ENCODE peak calls at places on chromosomes 6 and 20, in four cellular contexts. C is gastrocnemius medialis, Q is GM12878, X is uterus. H is an unnamed sample.

GRCh38 chr20:50467618-50468373 is 42.4 kb upstream of the PTPN1 start:
- DNase-seq in C (peak), X (peak), Q (no peak), H (peak)

GRCh38 chr6:139392834-139393233 is 18.4 kb upstream of the CITED2 start:
- DNase-seq in X (no peak), Q (peak), C (no peak), H (no peak)

GRCh38 chr6:126976263-126976797 is 142.1 kb upstream of the RSPO3 start:
- DNase-seq in C (no peak), X (no peak), Q (no peak), H (no peak)

GRCh38 chr6:111361648-111362047 is 121.4 kb downstream of the REV3L start:
- DNase-seq in C (no peak), Q (no peak), X (no peak), H (no peak)

GRCh38 chr6:46926481-46926880 is 4.7 kb upstream of the ADGRF5 start:
- DNase-seq in X (no peak), C (no peak), Q (no peak), H (no peak)

GRCh38 chr6:139536751-139537617 is 162.5 kb upstream of the CITED2 start:
- DNase-seq in X (no peak), C (no peak), Q (no peak), H (no peak)

GRCh38 chr20:33280775-33281174 is 2.2 kb upstream of the BPIFB1 start:
- DNase-seq in X (no peak), Q (no peak), C (no peak), H (no peak)

GRCh38 chr6:124987291-124987690 is 25.1 kb downstream of the RNF217 start:
- DNase-seq in Q (no peak), X (no peak), C (no peak), H (no peak)

GRCh38 chr20:39853050-39853449 is 836.0 kb downstream of the MAFB start:
- DNase-seq in X (no peak), Q (no peak), C (no peak), H (no peak)

GRCh38 chr6:22320750-22321149 is 23.9 kb upstream of the PRL start:
- DNase-seq in Q (no peak), C (no peak), X (no peak), H (peak)

GRCh38 chr6:79755967-79756366 is 124.8 kb downstream of the SH3BGRL2 start:
- DNase-seq in X (no peak), C (no peak), Q (no peak), H (no peak)

GRCh38 chr20:37383229-37383989 is 37.5 kb downstream of the SRC start:
- DNase-seq in Q (no peak), C (no peak), X (peak), H (peak)

GRCh38 chr6:99711302-99711701 is 104.7 kb downstream of the PRDM13 start:
- DNase-seq in Q (no peak), X (no peak), C (no peak), H (no peak)

GRCh38 chr20:20664795-20665194 is 47.6 kb downstream of the RALGAPA2 start:
- DNase-seq in Q (no peak), C (no peak), X (no peak), H (no peak)

GRCh38 chr6:92361990-92362770 is 1057.2 kb downstream of the EPHA7 start:
- DNase-seq in Q (no peak), C (no peak), X (no peak), H (no peak)

GRCh38 chr20:32650545-32650944 is 23.2 kb downstream of the C20orf203 start:
- DNase-seq in Q (no peak), X (no peak), C (no peak), H (no peak)

GRCh38 chr6:54111341-54111740 is at the start of gene MLIP:
- DNase-seq in C (no peak), X (no peak), Q (no peak), H (no peak)

GRCh38 chr6:54115966-54116365 is 4.7 kb downstream of the MLIP start:
- DNase-seq in X (no peak), C (no peak), Q (no peak), H (no peak)

GRCh38 chr6:54109611-54110010 is 1.6 kb upstream of the MLIP start:
- DNase-seq in C (no peak), Q (no peak), X (no peak), H (no peak)

GRCh38 chr6:54114991-54115390 is 3.7 kb downstream of the MLIP start:
- DNase-seq in C (no peak), X (no peak), Q (no peak), H (no peak)

GRCh38 chr6:54112171-54112650 is 968 bp downstream of the MLIP start:
- DNase-seq in X (no peak), C (no peak), Q (no peak), H (no peak)
- TF ChIP-seq POLR2A in X (no peak), C (no peak), Q (no peak), H (no peak)

DNA sequence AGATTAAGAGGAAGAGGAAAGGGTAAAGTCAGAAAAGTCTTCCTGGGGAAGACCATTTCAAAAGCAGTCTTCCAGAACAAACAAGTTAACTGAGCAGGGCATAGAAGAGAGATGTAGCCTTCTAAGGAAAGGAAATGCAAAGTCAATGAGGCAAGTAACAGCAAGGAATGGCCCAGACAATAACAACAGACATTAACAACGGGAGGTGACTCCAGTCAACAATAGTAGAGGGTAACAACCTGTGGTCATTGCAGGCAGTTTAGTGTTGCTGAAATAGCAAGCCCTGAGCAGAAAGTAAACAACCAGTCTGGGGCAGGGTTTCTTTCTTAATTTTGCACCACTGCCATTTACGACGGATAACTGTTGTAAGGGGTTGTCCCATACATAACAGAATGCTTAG is 2.1 kb downstream of the MDN1 start:
- DNase-seq in Q (no peak), C (no peak), X (no peak), H (no peak)
- TF ChIP-seq POLR2A in Q (no peak), C (no peak), X (no peak), H (no peak)

GRCh38 chr6:44262467-44263356 is 2.6 kb downstream of the NFKBIE start:
- DNase-seq in C (no peak), X (no peak), Q (no peak), H (no peak)
- TF ChIP-seq POLR2A in C (no peak), X (no peak), Q (no peak), H (peak)

GRCh38 chr6:116251568-116252384 is 2.1 kb downstream of the TSPYL4 start:
- DNase-seq in Q (no peak), C (no peak), X (no peak), H (no peak)

GRCh38 chr6:116255246-116255800 is 1.4 kb upstream of the TSPYL4 start:
- DNase-seq in X (no peak), C (no peak), Q (no peak), H (no peak)

GRCh38 chr6:116254297-116254724 is 436 bp upstream of the TSPYL4 start:
- DNase-seq in Q (no peak), X (no peak), C (no peak), H (no peak)

GRCh38 chr6:116253188-116253504 is 729 bp downstream of the TSPYL4 start:
- DNase-seq in C (no peak), Q (no peak), X (no peak), H (no peak)

DNA sequence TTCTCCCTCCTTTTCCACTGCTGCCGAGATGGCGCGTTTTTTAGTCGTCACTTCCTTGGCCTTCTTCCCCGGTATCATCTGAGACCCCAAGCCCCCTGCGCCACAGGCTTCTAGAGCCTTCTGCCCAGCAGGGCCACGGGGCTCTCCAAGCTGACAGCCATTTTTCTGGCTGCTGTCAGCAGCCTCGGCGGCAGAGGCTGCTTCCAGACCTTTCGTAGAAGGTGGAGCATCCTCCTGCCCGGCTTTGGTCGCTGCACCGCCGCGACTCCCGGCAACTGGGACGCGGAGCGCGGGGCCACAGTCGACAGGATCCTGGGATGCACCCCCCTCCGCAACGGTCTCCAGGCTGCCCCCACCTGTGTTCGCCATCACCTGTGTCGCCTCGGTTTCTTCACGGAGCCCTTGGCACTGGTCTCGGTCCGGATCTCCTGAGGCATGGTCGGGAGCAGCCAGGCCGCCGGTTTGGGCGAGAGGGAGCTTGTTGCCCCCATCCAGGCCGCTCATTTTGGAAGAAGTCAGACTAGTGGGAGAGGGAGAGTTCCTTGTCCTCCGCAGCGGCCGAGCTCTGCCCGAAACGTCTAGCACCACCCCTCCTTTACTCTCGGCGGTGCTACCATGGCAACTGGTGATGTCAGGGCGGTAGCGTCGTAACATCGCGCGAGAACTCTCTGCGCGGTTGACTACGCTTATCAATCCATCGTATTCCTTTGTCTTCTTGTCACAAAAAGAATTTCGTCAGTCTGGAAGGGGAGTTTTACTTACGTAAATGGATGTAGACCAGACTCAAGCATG is at the start of gene TSPYL4:
- DNase-seq in C (peak), Q (peak), X (peak), H (peak)
- TF ChIP-seq POLR2A in C (peak), Q (peak), X (peak), H (peak)

DNA sequence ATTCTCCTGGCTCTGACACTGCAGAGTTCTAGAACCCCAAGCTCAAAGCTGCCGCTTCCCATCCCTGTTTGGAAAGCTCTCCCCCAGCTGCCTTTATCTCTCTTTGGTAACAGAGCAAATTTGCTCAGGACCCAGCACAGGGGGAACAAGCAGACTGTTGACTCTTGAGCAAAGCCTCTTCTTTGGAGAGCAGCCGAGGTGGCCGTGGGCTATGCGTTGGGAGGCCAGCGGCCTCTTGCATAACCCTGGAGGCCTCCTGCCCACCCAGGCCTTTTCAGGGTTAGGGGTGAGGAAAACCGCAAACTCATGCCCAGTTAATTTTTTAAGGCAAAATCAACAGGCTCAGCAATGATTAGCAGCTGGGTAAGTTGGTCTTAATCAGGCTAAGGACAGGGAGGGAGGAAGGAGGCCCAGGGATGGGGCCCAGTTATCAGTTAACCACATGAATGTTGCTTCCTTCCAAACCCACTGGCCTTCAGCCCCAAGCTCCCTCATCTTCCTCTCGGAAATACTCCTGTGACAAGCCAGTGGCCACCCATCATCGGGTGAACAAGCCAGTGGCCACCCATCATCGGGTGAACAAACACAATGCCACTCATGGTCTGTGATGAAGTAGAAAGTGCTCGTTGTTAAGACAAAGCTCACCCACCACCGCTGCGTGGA is 39.2 kb downstream of the HNF4A start:
- DNase-seq in C (no peak), Q (no peak), X (no peak), H (no peak)
- TF ChIP-seq POLR2A in C (no peak), Q (no peak), X (no peak), H (no peak)

DNA sequence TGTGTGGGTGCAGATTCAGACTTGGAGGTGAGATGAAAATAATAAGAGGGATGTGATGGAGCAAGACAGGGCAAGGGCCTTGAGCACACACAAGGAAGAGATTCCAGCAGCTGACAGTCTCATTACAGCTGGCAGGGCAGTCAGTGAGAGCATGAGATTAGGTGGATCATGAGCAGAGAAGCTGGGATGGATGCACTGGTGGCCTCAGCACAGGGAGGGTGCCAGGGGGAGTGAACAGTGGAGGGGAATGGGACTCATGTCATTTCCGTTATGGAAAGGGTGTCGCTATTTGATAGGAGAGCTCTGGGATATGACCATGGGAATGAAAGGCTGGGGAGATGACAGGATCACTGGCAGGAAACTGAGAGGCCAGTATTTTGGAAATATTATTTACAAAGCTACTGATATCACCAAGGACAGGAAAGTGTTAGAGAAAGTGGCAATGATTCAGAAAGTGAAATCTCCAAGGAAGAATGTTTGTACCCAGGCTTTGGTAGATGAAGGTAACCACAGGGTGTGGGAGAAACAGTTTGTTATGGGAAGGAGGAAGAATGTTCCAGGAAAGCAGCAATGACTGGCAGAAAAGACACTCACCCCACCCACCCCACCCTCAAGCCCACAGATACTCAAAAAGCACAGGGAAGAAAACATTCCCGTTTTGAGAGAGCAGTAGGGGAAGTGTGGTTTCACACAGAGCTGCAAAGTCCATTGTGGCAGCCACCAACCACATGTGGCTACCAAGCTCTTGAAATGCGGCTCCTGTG is 214.7 kb upstream of the PROKR2 start:
- DNase-seq in C (no peak), Q (no peak), X (no peak), H (no peak)
- TF ChIP-seq POLR2A in C (no peak), Q (no peak), X (no peak), H (no peak)

GRCh38 chr6:50819906-50820589 is 1.4 kb downstream of the TFAP2B start:
- DNase-seq in C (no peak), Q (no peak), X (no peak), H (no peak)
- TF ChIP-seq POLR2A in C (no peak), Q (no peak), X (no peak), H (no peak)

GRCh38 chr20:35954200-35954906 is at the start of gene SCAND1:
- DNase-seq in X (peak), Q (peak), C (peak), H (peak)
- TF ChIP-seq POLR2A in X (peak), Q (peak), C (peak), H (peak)

GRCh38 chr6:56841372-56841749 is 113.5 kb upstream of the BEND6 start:
- DNase-seq in Q (no peak), C (no peak), X (no peak), H (no peak)

GRCh38 chr6:56842602-56843475 is 112.1 kb upstream of the BEND6 start:
- DNase-seq in Q (no peak), X (peak), C (peak), H (no peak)

GRCh38 chr6:56845027-56845426 is 109.9 kb upstream of the BEND6 start:
- DNase-seq in X (no peak), C (no peak), Q (no peak), H (no peak)

GRCh38 chr6:56841751-56842150 is 113.2 kb upstream of the BEND6 start:
- DNase-seq in C (no peak), X (no peak), Q (no peak), H (no peak)

DNA sequence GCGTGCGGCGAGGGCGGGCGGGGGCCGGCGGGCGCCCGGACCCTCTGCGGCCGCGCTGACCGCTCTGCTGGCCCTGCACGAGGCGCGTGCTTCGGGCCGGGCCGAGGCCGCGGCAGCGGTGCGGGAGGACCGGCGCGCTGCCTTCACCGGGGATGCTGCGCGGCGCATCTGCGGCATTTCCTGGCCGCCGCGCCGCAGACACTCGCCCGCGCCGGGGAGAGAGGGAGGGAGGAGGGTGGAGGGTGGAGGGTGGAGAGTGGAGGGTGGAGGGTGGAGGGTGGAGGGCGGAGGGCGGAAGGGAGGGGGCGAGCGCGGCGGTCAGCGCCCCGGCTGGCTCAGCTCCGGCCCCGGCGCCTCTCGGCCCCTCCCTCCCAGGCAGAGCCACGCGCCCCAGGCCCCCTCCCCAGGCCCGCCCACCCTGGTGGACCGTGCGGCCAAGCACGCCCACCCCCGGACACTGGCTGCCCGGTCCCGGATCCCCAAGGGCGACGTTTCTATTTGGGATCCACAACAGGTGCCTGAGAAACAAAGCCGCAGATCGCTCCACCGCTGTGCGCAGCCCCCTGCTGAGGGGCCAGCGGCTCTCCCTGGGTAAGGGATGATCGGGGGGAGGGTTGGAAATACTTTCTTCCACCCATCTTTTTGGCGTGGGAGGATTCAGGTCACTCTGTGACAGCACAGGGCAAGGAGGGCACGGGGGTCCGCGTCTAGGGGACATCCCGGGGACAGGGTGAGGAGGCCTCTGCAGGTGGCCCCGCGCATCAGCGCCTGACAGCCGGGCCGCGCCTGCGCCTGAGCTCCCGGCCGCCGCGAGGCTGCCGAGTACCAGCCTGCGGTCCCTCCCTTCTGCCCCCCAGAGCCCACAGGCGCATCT is 111.2 kb upstream of the BEND6 start:
- DNase-seq in X (peak), C (peak), Q (peak), H (peak)
- TF ChIP-seq POLR2A in X (peak), C (peak), Q (peak), H (peak)

H was measured in H54.